ENCODE peak calls at places on chromosomes 4 and X, in ten cellular contexts. Y is astrocyte of the spinal cord; F is vagina; T is GM13976; B is mucosa of descending colon; E is fibroblast of lung; M is DMS53; C is activated CD4-positive, alpha-beta T cell treated with anti-CD3 and anti-CD28 coated beads, Interleukin-2, amount 10 ng/mL, durations not matched to agents 7 days and 5 days; O is activated CD8-positive, alpha-beta T cell treated with anti-CD3 and anti-CD28 coated beads for 36 hours; K is activated T-helper 1 cell treated with anti-CD3 and anti-CD28 coated beads, Interleukin-2, amount 50 U/mL, for 16 hours. G is an unnamed sample.

GRCh38 chrX:108298165-108298602 is 140.0 kb downstream of the COL4A6 start:
- DNase-seq in Y (no peak), F (no peak), T (peak), B (peak), E (no peak), M (no peak), C (no peak), O (no peak), K (no peak), G (no peak)

GRCh38 chrX:38221391-38221929 is 789 bp upstream of the SRPX start:
- DNase-seq in Y (no peak), F (no peak), T (no peak), B (no peak), E (peak), M (no peak), C (no peak), O (no peak), K (no peak), G (no peak)

GRCh38 chrX:40154853-40155616 is 57.3 kb upstream of the BCOR start:
- DNase-seq in Y (no peak), F (no peak), T (peak), B (peak), E (peak), M (peak), C (no peak), O (no peak), K (no peak), G (no peak)

GRCh38 chrX:85611926-85612325 is 232.5 kb upstream of the POF1B start:
- DNase-seq in Y (peak), F (no peak), T (peak), B (no peak), E (peak), M (peak), C (no peak), O (no peak), K (no peak), G (peak)

GRCh38 chr4:67292045-67292444 is 253.3 kb downstream of the CENPC start:
- DNase-seq in Y (no peak), F (no peak), T (no peak), B (no peak), E (no peak), M (no peak), C (no peak), O (no peak), K (no peak), G (no peak)

GRCh38 chr4:26150948-26151347 is 169.9 kb upstream of the RBPJ start:
- DNase-seq in Y (no peak), F (no peak), T (no peak), B (no peak), E (peak), M (no peak), C (no peak), O (peak), K (no peak), G (no peak)

GRCh38 chr4:623914-624626 is 1.3 kb upstream of the PDE6B start:
- DNase-seq in Y (no peak), F (no peak), T (no peak), B (no peak), E (no peak), M (no peak), C (no peak), O (no peak), K (no peak), G (no peak)

GRCh38 chr4:72319596-72319995 is 249.4 kb downstream of the ADAMTS3 start:
- DNase-seq in Y (peak), F (no peak), T (no peak), B (no peak), E (no peak), M (no peak), C (no peak), O (peak), K (no peak), G (no peak)

GRCh38 chr4:22090655-22091350 is 142.2 kb upstream of the KCNIP4 start:
- DNase-seq in Y (peak), F (no peak), T (no peak), B (no peak), E (peak), M (peak), C (no peak), O (no peak), K (no peak), G (no peak)

GRCh38 chr4:37970702-37971101 is 10.5 kb downstream of the PTTG2 start:
- DNase-seq in Y (peak), F (no peak), T (no peak), B (peak), E (peak), M (peak), C (peak), O (peak), K (no peak), G (peak)

GRCh38 chrX:97267376-97267775 is 383.7 kb downstream of the RPA4 start:
- DNase-seq in Y (peak), F (no peak), T (no peak), B (no peak), E (peak), M (no peak), C (no peak), O (no peak), K (no peak), G (no peak)

GRCh38 chr4:185721949-185722316 is 90.1 kb downstream of the SORBS2 start:
- DNase-seq in Y (peak), F (no peak), T (no peak), B (no peak), E (peak), M (peak), C (no peak), O (no peak), K (no peak), G (no peak)

GRCh38 chrX:20412871-20413486 is 146.3 kb upstream of the RPS6KA3 start:
- DNase-seq in Y (no peak), F (no peak), T (no peak), B (peak), E (no peak), M (no peak), C (peak), O (peak), K (peak), G (no peak)

GRCh38 chr4:163109967-163110366 is 56.7 kb downstream of the NAF1 start:
- DNase-seq in Y (no peak), F (no peak), T (no peak), B (no peak), E (no peak), M (peak), C (peak), O (no peak), K (no peak), G (no peak)

GRCh38 chrX:51456246-51456645 is 40.1 kb downstream of the NUDT11 start:
- DNase-seq in Y (no peak), F (no peak), T (no peak), B (no peak), E (no peak), M (no peak), C (no peak), O (no peak), K (no peak), G (no peak)

GRCh38 chrX:140050906-140051305 is 85.6 kb upstream of the CXorf66 start:
- DNase-seq in Y (peak), F (no peak), T (no peak), B (no peak), E (peak), M (peak), C (no peak), O (no peak), K (no peak), G (peak)

GRCh38 chrX:48548871-48549270 is 9.4 kb downstream of the TBC1D25 start:
- DNase-seq in Y (no peak), F (no peak), T (no peak), B (no peak), E (no peak), M (no peak), C (no peak), O (no peak), K (no peak), G (no peak)

GRCh38 chr4:183124865-183125264 is 25.8 kb downstream of the WWC2 start:
- DNase-seq in Y (no peak), F (no peak), T (no peak), B (no peak), E (no peak), M (no peak), C (no peak), O (no peak), K (no peak), G (no peak)

GRCh38 chr4:158624889-158625478 is 46.7 kb downstream of the C4orf46 start:
- DNase-seq in Y (peak), F (no peak), T (peak), B (no peak), E (peak), M (peak), C (peak), O (no peak), K (no peak), G (peak)